ENCODE peak calls at places on chromosomes 13 and 19, in five cellular contexts. T, C, Z, Q and B are unnamed samples.

GRCh38 chr13:36715841-36716240 is 42.0 kb downstream of the SERTM1 start:
- DNase-seq in Z (no peak), Q (no peak), T (no peak), C (no peak), B (no peak)

GRCh38 chr13:51764184-51765141 is 39.5 kb downstream of the DHRS12 start:
- DNase-seq in Z (peak; percentile 93), Q (peak; percentile 56), T (peak; percentile 65), C (peak; percentile 58), B (peak; percentile 74)

GRCh38 chr19:49459388-49459787 is 6.4 kb downstream of the ALDH16A1 start:
- DNase-seq in Q (no peak), Z (no peak), C (no peak), T (no peak), B (no peak)

GRCh38 chr13:76745246-76746200 is 140.7 kb downstream of the KCTD12 start:
- DNase-seq in C (no peak), Z (no peak), T (no peak), Q (no peak), B (no peak)

GRCh38 chr19:33819875-33820781 is 23.5 kb downstream of the KCTD15 start:
- DNase-seq in C (peak; percentile 84), T (peak; percentile 89), Z (peak; percentile 79), Q (peak; percentile 82), B (peak; percentile 48)

GRCh38 chr19:49573009-49573408 is 7.3 kb downstream of the NOSIP start:
- DNase-seq in Q (no peak), T (no peak), C (no peak), Z (no peak), B (no peak)

GRCh38 chr19:29448046-29448445 is 77.7 kb upstream of the VSTM2B start:
- DNase-seq in Z (no peak), C (no peak), Q (no peak), T (no peak), B (no peak)

GRCh38 chr13:60509601-60510386 is 112.8 kb downstream of the TDRD3 start:
- DNase-seq in T (no peak), C (no peak), Q (no peak), Z (no peak), B (no peak)

GRCh38 chr19:47704024-47704423 is 9.2 kb upstream of the EHD2 start:
- DNase-seq in C (no peak), Q (peak; percentile 19), T (no peak), Z (no peak), B (no peak)

GRCh38 chr19:58182577-58182988 is 278 bp upstream of the ZNF274 start:
- DNase-seq in C (peak; percentile 89), Q (no peak), T (peak; percentile 95), Z (no peak), B (no peak)

GRCh38 chr19:4909172-4909896 is at the start of gene UHRF1:
- DNase-seq in T (peak; percentile 35), Z (no peak), Q (peak; percentile 11), C (no peak), B (no peak)

GRCh38 chr13:100547805-100548204 is 40.8 kb downstream of the GGACT start:
- DNase-seq in T (no peak), Z (no peak), C (no peak), Q (no peak), B (no peak)

GRCh38 chr19:58563034-58563573 is 4.7 kb upstream of the UBE2M start:
- DNase-seq in C (no peak), Q (no peak), T (peak; percentile 53), Z (no peak), B (no peak)

GRCh38 chr13:52003551-52003950 is 7.7 kb downstream of the ATP7B start:
- DNase-seq in Q (peak; percentile 30), Z (no peak), C (no peak), T (no peak), B (peak; percentile 27)

GRCh38 chr19:47608908-47609879 is at the start of gene BICRA:
- DNase-seq in Q (peak; percentile 84), T (peak; percentile 79), C (peak; percentile 88), Z (peak; percentile 82), B (peak; percentile 71)

GRCh38 chr19:9370747-9371619 is 8.2 kb downstream of the ZNF177 start:
- DNase-seq in Z (no peak), C (no peak), T (no peak), Q (no peak), B (no peak)

GRCh38 chr19:48344892-48345291 is 18.8 kb downstream of the TMEM143 start:
- DNase-seq in Q (no peak), Z (no peak), C (no peak), T (no peak), B (no peak)

GRCh38 chr19:47284324-47284899 is 9.7 kb downstream of the INAFM1 start:
- DNase-seq in T (no peak), Q (no peak), Z (no peak), C (no peak), B (no peak)

GRCh38 chr13:30276178-30276577 is 31.2 kb downstream of the KATNAL1 start:
- DNase-seq in Z (no peak), Q (no peak), C (no peak), T (no peak), B (no peak)

GRCh38 chr19:18612051-18612771 is 459 bp upstream of the TMEM59L start:
- DNase-seq in Q (no peak), C (no peak), Z (no peak), T (no peak), B (no peak)

DNA sequence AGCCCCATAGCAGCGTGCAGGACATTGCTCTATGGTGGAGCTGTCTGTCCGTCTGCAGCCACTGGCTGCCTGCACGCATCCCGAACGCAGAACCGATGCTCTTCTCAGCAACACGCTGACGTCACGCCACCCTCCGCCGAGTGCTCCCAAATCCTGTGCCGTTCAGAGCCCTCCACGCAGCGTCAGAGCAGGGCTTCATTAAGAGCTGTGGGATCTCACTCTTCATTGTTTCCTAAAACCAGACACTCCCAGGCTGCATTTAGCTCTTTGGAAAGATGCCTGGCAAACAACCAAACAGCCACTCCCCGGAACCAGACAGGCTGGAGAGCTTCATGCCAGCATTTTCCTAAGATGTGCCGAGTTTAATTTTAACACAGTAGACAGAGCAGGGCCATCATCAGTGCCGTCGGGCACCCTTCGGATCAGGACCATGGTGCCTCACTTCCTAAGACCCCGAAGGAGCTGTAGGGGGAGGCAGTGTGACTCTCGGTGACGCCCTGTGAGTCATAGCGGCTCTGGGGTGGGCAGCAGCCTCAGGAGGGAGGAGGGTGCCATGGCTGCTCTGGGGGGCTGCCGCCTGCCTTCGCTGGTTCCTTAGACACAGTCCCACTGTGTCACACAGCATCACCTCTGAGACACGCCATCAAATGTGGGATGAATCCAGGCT is 131.5 kb upstream of the MCF2L start:
- DNase-seq in Z (no peak), Q (no peak), T (no peak), C (no peak), B (no peak)
- TF ChIP-seq CTCF in Z (no peak), Q (no peak), T (no peak), C (no peak), B (no peak)

GRCh38 chr19:1235625-1236538 is 1.9 kb downstream of the CBARP start:
- DNase-seq in T (no peak), C (no peak), Z (no peak), Q (no peak), B (no peak)
- H3K27ac ChIP-seq in T (no peak overlapping the region), C (no peak overlapping the region), Z (no peak overlapping the region), Q (no peak overlapping the region), B (no peak overlapping the region)

GRCh38 chr13:32255744-32256120 is 59.4 kb downstream of the ZAR1L start:
- DNase-seq in T (no peak), C (no peak), Q (no peak), Z (no peak), B (no peak)

GRCh38 chr13:32254916-32255743 is 60.0 kb downstream of the ZAR1L start:
- DNase-seq in Z (no peak), C (no peak), T (no peak), Q (no peak), B (no peak)

GRCh38 chr13:32253911-32254399 is 61.2 kb downstream of the ZAR1L start:
- DNase-seq in T (no peak), C (no peak), Z (no peak), Q (no peak), B (no peak)

GRCh38 chr13:32254416-32254815 is 60.7 kb downstream of the ZAR1L start:
- DNase-seq in C (no peak), Z (no peak), Q (no peak), T (no peak), B (no peak)

DNA sequence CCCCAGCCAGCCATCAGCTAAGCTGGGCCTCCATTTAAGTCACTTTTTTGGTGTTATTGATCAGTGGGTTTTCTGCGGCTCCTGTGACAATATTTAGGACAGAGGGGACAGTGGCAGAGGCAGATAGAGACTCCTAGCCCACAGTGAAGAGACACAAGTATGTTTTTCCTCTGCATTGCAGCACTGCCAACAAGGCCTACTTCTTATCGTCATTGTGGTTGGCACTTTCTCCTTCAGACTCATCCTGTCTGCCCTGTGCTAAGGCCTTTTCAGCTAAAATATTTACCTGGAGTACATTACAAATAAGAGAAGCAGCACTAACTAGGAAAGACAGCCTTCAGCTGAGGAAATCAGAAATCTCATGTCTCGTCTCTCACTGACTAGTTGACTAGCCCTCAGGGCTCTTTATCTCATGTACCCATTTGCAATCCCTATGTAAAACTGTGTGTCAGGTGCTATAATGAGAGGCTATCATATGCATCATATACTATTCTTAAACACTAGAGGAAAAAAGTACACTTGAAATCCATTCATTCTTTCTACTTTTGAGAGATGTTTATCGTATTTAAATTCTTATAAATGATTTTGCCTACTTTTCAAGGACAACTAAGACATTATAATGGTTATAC is 62.2 kb downstream of the ZAR1L start:
- DNase-seq in T (no peak), Q (no peak), C (no peak), Z (no peak), B (no peak)
- H3K36me3 ChIP-seq in T (no peaks in the 10 kb centered on the region), Q (no peaks in the 10 kb centered on the region), C (no peaks in the 10 kb centered on the region), Z (peaks cover 35% of the 10 kb centered on the region), B (no peaks in the 10 kb centered on the region)

GRCh38 chr13:95536629-95537241 is 15.8 kb upstream of the CLDN10 start:
- DNase-seq in T (no peak), C (no peak), Z (no peak), Q (no peak), B (no peak)
- TF ChIP-seq CTCF in T (no peak), C (no peak), Z (peak; percentile 18), Q (peak; percentile 35), B (no peak)

GRCh38 chr13:99258210-99258860 is at the start of gene GPR18:
- DNase-seq in C (no peak), Z (no peak), Q (no peak), T (no peak), B (no peak)

GRCh38 chr13:99261040-99261439 is 2.9 kb upstream of the GPR18 start:
- DNase-seq in T (no peak), Q (no peak), C (no peak), Z (no peak), B (no peak)

GRCh38 chr13:99257291-99257690 is 888 bp downstream of the GPR18 start:
- DNase-seq in Q (no peak), Z (no peak), C (no peak), T (no peak), B (no peak)

GRCh38 chr13:99260216-99260615 is 2.0 kb upstream of the GPR18 start:
- DNase-seq in C (no peak), Q (no peak), T (no peak), Z (no peak), B (no peak)

DNA sequence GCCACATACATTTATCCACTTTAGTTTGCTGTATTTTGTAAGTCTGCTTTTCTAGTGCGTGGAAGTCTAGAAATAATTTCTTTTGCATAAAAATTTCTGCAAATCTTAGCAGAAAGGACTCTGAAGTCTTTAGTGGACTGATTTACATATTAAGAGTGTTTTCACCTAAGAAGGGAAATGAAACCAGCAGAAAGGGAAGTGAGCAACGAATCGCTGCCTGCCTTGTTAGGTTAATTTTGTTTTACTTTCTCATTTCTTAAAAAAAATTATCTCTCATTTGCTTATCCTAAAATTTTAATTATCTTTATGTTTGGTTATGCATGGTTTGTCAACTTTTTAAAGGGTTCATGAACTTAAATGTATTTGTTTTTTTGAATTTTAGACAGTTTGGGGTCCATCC is 767 bp upstream of the GPR18 start:
- DNase-seq in Q (no peak), Z (no peak), T (no peak), C (no peak), B (no peak)
- H3K27ac ChIP-seq in Q (peak overlapping the region; percentile 5), Z (no peak overlapping the region), T (peak overlapping the region; percentile 70), C (no peak overlapping the region), B (no peak overlapping the region)